ENCODE peak calls at places on chromosomes 2 and 18, in ten cellular contexts. O is AG04450, C is K562, X is left ventricle myocardium inferior, L is upper lobe of left lung, Z is neural progenitor cell, G is right atrium auricular region, I is mucosa of descending colon, V is pancreas, Q is endothelial cell of umbilical vein. P is an unnamed sample.

GRCh38 chr2:239881561-239882320 is 143.4 kb downstream of the NDUFA10 start:
- DNase-seq in V (no peak), O (no peak), X (no peak), G (peak; percentile 58), I (no peak), C (no peak), L (peak; percentile 18), Z (no peak), Q (peak; percentile 75), P (peak; percentile 52)

GRCh38 chr2:39743170-39743851 is 35.7 kb downstream of the THUMPD2 start:
- DNase-seq in O (no peak), Z (peak; percentile 25), X (no peak), V (no peak), G (no peak), Q (no peak), I (no peak), L (no peak), C (no peak), P (peak; percentile 66)

GRCh38 chr18:70469916-70470315 is 181.1 kb downstream of the SOCS6 start:
- DNase-seq in C (no peak), Z (peak; percentile 8), V (no peak), O (no peak), L (no peak), G (no peak), X (no peak), I (peak; percentile 15), Q (no peak), P (peak; percentile 11)

GRCh38 chr2:182038579-182038978 is 52.9 kb downstream of the PPP1R1C start:
- DNase-seq in Z (no peak), Q (no peak), V (no peak), X (no peak), C (no peak), L (no peak), I (no peak), O (no peak), G (no peak), P (peak; percentile 61)

GRCh38 chr2:28414583-28414982 is 21.9 kb downstream of the FOSL2 start:
- DNase-seq in I (no peak), V (no peak), O (no peak), G (no peak), C (no peak), Q (no peak), Z (no peak), X (no peak), L (no peak), P (peak; percentile 44)

GRCh38 chr2:170180031-170180566 is 2.2 kb downstream of the MYO3B start:
- DNase-seq in G (no peak), C (no peak), V (no peak), I (no peak), Q (no peak), X (no peak), Z (peak; percentile 24), O (no peak), L (no peak), P (no peak)

GRCh38 chr2:240353944-240354343 is 81.5 kb upstream of the GPC1 start:
- DNase-seq in Z (no peak), L (no peak), C (no peak), I (no peak), Q (no peak), V (no peak), O (no peak), G (no peak), X (no peak), P (no peak)

GRCh38 chr2:88853403-88853790 is 161.9 kb downstream of the RPIA start:
- DNase-seq in C (no peak), I (no peak), G (no peak), Q (no peak), Z (no peak), X (no peak), V (no peak), L (no peak), O (no peak), P (no peak)

GRCh38 chr18:59323931-59324622 is 5.6 kb upstream of the CPLX4 start:
- DNase-seq in V (no peak), X (no peak), L (no peak), Q (no peak), G (no peak), I (no peak), C (no peak), Z (peak; percentile 26), O (no peak), P (no peak)

GRCh38 chr2:127049927-127050802 is 56.8 kb downstream of the BIN1 start:
- DNase-seq in I (peak; percentile 72), Z (peak; percentile 81), C (peak; percentile 88), V (peak; percentile 41), L (peak; percentile 62), O (peak; percentile 10), Q (peak; percentile 34), G (no peak), X (peak; percentile 57), P (peak; percentile 61)

GRCh38 chr2:127086800-127087737 is 19.9 kb downstream of the BIN1 start:
- DNase-seq in I (peak; percentile 73), V (peak; percentile 21), L (no peak), X (peak; percentile 83), Q (peak; percentile 75), G (peak; percentile 90), O (peak; percentile 61), C (peak; percentile 72), Z (peak; percentile 76), P (peak; percentile 94)

GRCh38 chr2:109065335-109065734 is 63.7 kb upstream of the SH3RF3 start:
- DNase-seq in O (no peak), G (no peak), Z (no peak), L (peak; percentile 35), Q (no peak), C (no peak), X (peak; percentile 66), I (no peak), V (peak; percentile 6), P (no peak)

GRCh38 chr2:14773696-14774095 is 141.2 kb downstream of the LRATD1 start:
- DNase-seq in O (no peak), Q (no peak), Z (no peak), L (no peak), X (no peak), I (no peak), C (no peak), V (no peak), G (no peak), P (no peak)

GRCh38 chr2:55010149-55010591 is 40.1 kb downstream of the RTN4 start:
- DNase-seq in X (no peak), O (no peak), V (peak; percentile 71), Q (no peak), C (no peak), L (peak; percentile 88), G (no peak), Z (peak; percentile 20), I (peak; percentile 84), P (peak; percentile 67)

GRCh38 chr2:230924092-230924469 is 961 bp downstream of the GPR55 start:
- DNase-seq in Q (no peak), L (no peak), X (no peak), V (no peak), O (no peak), C (no peak), G (no peak), I (no peak), Z (no peak), P (no peak)

GRCh38 chr2:109597283-109597682 is 16.5 kb downstream of the SEPTIN10 start:
- DNase-seq in O (no peak), C (no peak), L (no peak), V (no peak), Z (no peak), I (no peak), X (no peak), Q (no peak), G (no peak), P (no peak)

GRCh38 chr2:10954856-10955818 is 43.4 kb downstream of the KCNF1 start:
- DNase-seq in X (no peak), L (no peak), I (no peak), Z (no peak), O (no peak), G (no peak), C (no peak), Q (no peak), V (no peak), P (no peak)

GRCh38 chr2:64939332-64939917 is 49.8 kb upstream of the SLC1A4 start:
- DNase-seq in C (no peak), Z (no peak), V (no peak), G (no peak), X (no peak), L (no peak), I (no peak), O (no peak), Q (no peak), P (no peak)

DNA sequence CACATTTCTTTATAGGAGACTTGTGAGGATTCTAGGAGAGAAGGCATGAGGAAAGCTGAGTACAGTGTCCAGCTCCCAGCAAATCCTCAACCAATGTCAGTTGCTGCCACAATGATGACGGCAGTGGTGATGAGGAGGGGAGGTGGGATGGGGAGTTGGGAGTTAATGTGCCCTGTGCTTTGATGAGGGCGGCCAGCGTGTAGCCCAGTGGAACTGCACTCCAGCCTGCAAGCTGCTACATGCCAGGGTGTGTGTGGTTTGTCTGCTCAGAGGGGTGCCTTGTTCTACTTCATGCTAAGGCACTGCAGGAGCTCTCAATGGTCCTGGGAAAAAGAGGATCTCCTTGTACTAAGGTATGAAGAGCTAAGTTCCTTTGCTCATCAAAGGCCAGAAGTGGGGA is 96.1 kb downstream of the MSH2 start:
- DNase-seq in X (no peak), Q (no peak), Z (no peak), O (no peak), I (no peak), V (no peak), G (no peak), C (no peak), L (no peak), P (peak; percentile 26)
- H3K4me3 ChIP-seq in X (no peak overlapping the region), Q (no peak overlapping the region), Z (no peak overlapping the region), O (no peak overlapping the region), I (no peak overlapping the region), V (no peak overlapping the region), G (no peak overlapping the region), C (no peak overlapping the region), L (no peak overlapping the region), P (no peak overlapping the region)

GRCh38 chr18:51110073-51110797 is 80.2 kb downstream of the SMAD4 start:
- DNase-seq in V (peak; percentile 21), X (peak; percentile 57), L (peak; percentile 51), O (no peak), Q (peak; percentile 20), Z (peak; percentile 81), C (peak; percentile 73), G (peak; percentile 54), I (peak; percentile 76), P (peak; percentile 45)
- TF ChIP-seq CTCF in V (peak; percentile 98), X (peak; percentile 99), L (peak; percentile 97), O (peak; percentile 87), Q (peak; percentile 98), Z (peak; percentile 93), C (peak; percentile 73), G (peak; percentile 95), I (peak; percentile 92), P (peak; percentile 92)

GRCh38 chr18:48784654-48785053 is 166.1 kb downstream of the SMAD7 start:
- DNase-seq in Q (no peak), V (no peak), G (no peak), X (peak; percentile 9), L (no peak), Z (no peak), C (no peak), O (no peak), I (no peak), P (no peak)
- H3K4me3 ChIP-seq in Q (no peak overlapping the region), V (no peak overlapping the region), G (no peak overlapping the region), X (no peak overlapping the region), L (no peak overlapping the region), Z (no peak overlapping the region), C (no peak overlapping the region), O (no peak overlapping the region), I (no peak overlapping the region), P (no peak overlapping the region)

DNA sequence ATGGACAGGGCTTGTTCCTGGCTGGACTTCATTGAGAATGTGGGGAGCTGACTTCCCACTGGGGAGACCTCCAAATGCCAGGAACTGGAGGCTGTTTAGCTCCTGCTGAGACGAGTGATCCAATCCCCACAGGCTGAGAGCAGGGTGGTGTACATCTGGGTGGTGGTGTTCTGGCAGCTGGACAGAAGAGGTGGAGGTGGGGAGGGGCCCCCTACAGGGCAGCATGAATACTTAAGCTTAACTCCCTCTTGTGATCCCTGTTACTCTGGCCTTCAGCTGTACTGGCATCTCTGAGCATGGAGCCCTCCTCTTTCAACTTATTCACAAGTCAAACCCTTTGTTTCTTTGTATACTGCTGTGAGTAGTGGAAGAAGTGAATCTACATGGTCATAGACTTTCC is 167.8 kb upstream of the LYPD1 start:
- DNase-seq in I (no peak), L (no peak), G (no peak), O (no peak), X (no peak), Z (peak; percentile 20), Q (no peak), V (no peak), C (no peak), P (no peak)
- TF ChIP-seq CTCF in I (no peak), L (no peak), G (no peak), O (no peak), X (no peak), Z (no peak), Q (no peak), V (no peak), C (no peak), P (no peak)

P was measured in choroid plexus epithelial cell.